ENCODE peak calls at places on chromosome 1, in seven cellular contexts. D is HEK293T, P is H1, I is HepG2, U is K562, M is GM12878, C is WTC11. F is an unnamed sample.
A peak's percentile ranks its signal among the peaks of the same experiment; 100 is the strongest.

GRCh38 chr1:247295274-247295684 is 36.4 kb downstream of the ZNF496 start:
- DNase-seq in M (no peak), C (peak; percentile 44), I (no peak), U (no peak), P (no peak), D (no peak), F (no peak)

GRCh38 chr1:43426221-43426620 is 27.5 kb downstream of the HYI start:
- DNase-seq in P (no peak), C (no peak), M (no peak), U (no peak), I (no peak), D (no peak), F (no peak)

GRCh38 chr1:111204211-111204883 is 3.9 kb upstream of the DENND2D start:
- DNase-seq in M (peak; percentile 77), C (no peak), U (no peak), I (no peak), P (no peak), D (no peak), F (peak; percentile 31)

GRCh38 chr1:150012611-150013010 is 2.1 kb upstream of the OTUD7B start:
- DNase-seq in I (no peak), P (no peak), D (no peak), M (no peak), U (no peak), C (no peak), F (no peak)

GRCh38 chr1:47835409-47835808 is 161.8 kb downstream of the TRABD2B start:
- DNase-seq in D (no peak), C (no peak), P (no peak), M (no peak), I (no peak), U (no peak), F (no peak)

GRCh38 chr1:108082006-108082405 is 117.0 kb upstream of the VAV3 start:
- DNase-seq in D (no peak), P (no peak), C (no peak), I (no peak), M (no peak), U (no peak), F (no peak)

GRCh38 chr1:69836961-69837636 is 269.4 kb downstream of the LRRC7 start:
- DNase-seq in C (no peak), I (no peak), P (no peak), U (no peak), M (no peak), D (no peak), F (no peak)

GRCh38 chr1:240464099-240464498 is 147.9 kb downstream of the GREM2 start:
- DNase-seq in C (no peak), M (no peak), D (no peak), P (no peak), I (no peak), U (no peak), F (no peak)

GRCh38 chr1:106746448-106747085 is 309.9 kb upstream of the PRMT6 start:
- DNase-seq in C (no peak), I (no peak), D (no peak), M (no peak), U (no peak), P (no peak), F (no peak)

GRCh38 chr1:27992271-27992670 is 32.5 kb downstream of the XKR8 start:
- DNase-seq in M (no peak), D (no peak), U (no peak), I (no peak), P (no peak), C (no peak), F (no peak)

GRCh38 chr1:98315309-98315708 is 346.2 kb upstream of the SNX7 start:
- DNase-seq in D (no peak), U (no peak), C (no peak), M (no peak), P (no peak), I (no peak), F (no peak)

GRCh38 chr1:109535971-109536491 is 3.6 kb upstream of the GPR61 start:
- DNase-seq in I (no peak), C (no peak), U (no peak), P (no peak), D (no peak), M (no peak), F (no peak)

GRCh38 chr1:162757476-162757875 is 33.0 kb upstream of the HSD17B7 start:
- DNase-seq in C (no peak), D (no peak), P (no peak), U (no peak), M (no peak), I (no peak), F (no peak)

GRCh38 chr1:29513357-29513756 is 277.0 kb downstream of the PTPRU start:
- DNase-seq in U (peak; percentile 72), M (peak; percentile 9), C (peak; percentile 73), D (peak; percentile 76), I (peak; percentile 35), P (peak; percentile 69), F (peak; percentile 84)

GRCh38 chr1:164702216-164702615 is 143.2 kb downstream of the PBX1 start:
- DNase-seq in C (no peak), M (no peak), D (no peak), I (no peak), P (no peak), U (no peak), F (no peak)

GRCh38 chr1:215669806-215670485 is 102.8 kb downstream of the KCTD3 start:
- DNase-seq in P (no peak), M (no peak), D (no peak), C (no peak), I (no peak), U (no peak), F (no peak)

GRCh38 chr1:9615316-9616063 is 26.8 kb downstream of the TMEM201 start:
- DNase-seq in M (no peak), D (peak; percentile 62), P (peak; percentile 86), I (peak; percentile 35), C (peak; percentile 85), U (peak; percentile 83), F (peak; percentile 18)

GRCh38 chr1:78651247-78651646 is 1.6 kb downstream of the IFI44 start:
- DNase-seq in U (no peak), D (no peak), M (no peak), P (no peak), C (no peak), I (no peak), F (no peak)

GRCh38 chr1:247114351-247115140 is 10.4 kb upstream of the ZNF669 start:
- DNase-seq in C (no peak), I (no peak), M (no peak), P (no peak), U (no peak), D (no peak), F (no peak)

GRCh38 chr1:110070282-110070967 is at the start of gene ALX3:
- DNase-seq in D (no peak), I (no peak), U (no peak), M (no peak), C (peak; percentile 47), P (peak; percentile 71), F (no peak)

GRCh38 chr1:15639262-15639661 is 22.0 kb downstream of the DDI2 start:
- DNase-seq in C (no peak), M (no peak), P (no peak), U (no peak), I (no peak), D (no peak), F (no peak)

GRCh38 chr1:157124855-157125254 is 13.3 kb downstream of the ETV3 start:
- DNase-seq in P (no peak), C (no peak), U (no peak), D (no peak), M (no peak), I (no peak), F (no peak)

GRCh38 chr1:25210728-25211127 is 21.6 kb downstream of the SYF2 start:
- DNase-seq in M (no peak), U (no peak), D (no peak), I (no peak), C (no peak), P (no peak), F (no peak)

GRCh38 chr1:152776361-152776760 is 1.4 kb downstream of the LCE1F start:
- DNase-seq in I (no peak), P (no peak), M (no peak), C (no peak), D (no peak), U (no peak), F (no peak)

GRCh38 chr1:152774875-152775274 is at the start of gene LCE1F:
- DNase-seq in P (no peak), M (no peak), C (no peak), I (peak; percentile 8), D (no peak), U (no peak), F (peak; percentile 15)

GRCh38 chr1:152783095-152783494 is 3.0 kb upstream of the LCE1E start:
- DNase-seq in I (no peak), C (no peak), M (no peak), D (no peak), U (no peak), P (no peak), F (no peak)

DNA sequence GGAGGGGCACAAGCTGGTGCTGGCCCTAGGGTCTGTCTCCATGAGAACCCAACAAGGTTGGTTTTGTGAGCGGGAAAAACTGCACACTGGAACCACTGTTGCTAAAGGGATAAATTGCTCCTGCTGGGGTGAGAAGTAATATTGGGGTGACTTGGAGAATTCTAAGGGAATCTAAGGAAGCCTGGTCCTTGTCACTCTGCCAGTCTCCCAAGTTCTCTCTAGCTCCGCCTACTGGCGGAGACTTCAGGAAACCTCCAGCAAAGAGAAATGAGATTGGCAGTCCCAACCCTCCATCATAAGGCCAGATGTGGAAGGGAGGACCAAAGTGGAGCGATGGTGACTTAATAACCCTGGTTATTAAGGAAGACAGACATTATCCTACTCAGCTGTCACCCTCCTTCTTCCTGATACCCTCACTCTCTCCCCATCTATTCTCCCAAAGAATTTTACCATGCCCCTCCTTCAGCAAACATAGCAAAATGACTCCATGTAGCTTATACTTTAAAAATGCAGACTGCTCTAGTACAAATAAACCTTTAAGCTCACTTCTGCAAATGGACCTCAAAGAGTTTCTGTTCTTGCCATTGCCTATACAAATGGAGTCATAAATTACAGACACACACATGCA is 2.7 kb downstream of the LCE1F start:
- DNase-seq in M (no peak), C (no peak), D (peak; percentile 54), I (peak; percentile 30), U (peak; percentile 65), P (no peak), F (peak; percentile 28)
- TF ChIP-seq SP1 in M (no peak), C (no peak), D (no peak), I (no peak), U (no peak), P (no peak), F (no peak)

DNA sequence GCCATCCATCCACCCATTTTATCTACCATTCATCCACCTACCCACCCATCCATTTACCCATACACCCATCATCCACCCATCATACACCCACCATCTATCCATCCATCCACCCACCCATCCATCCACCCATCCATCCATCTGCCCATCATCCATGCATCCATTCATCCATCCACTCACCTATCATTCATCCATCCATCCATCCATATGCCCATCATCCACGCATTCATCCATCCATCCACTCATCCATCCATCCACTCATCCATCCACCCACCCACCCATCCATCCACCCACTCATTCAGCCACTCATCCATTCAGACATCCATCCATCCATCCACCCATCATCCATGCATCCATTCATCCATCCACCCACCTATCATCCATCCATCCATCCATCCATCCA is 31.9 kb upstream of the UTS2 start:
- DNase-seq in M (no peak), I (no peak), U (no peak), P (no peak), D (no peak), C (no peak), F (no peak)
- TF ChIP-seq SP1 in M (no peak), I (no peak), U (no peak), P (no peak), D (no peak), C (no peak), F (no peak)

GRCh38 chr1:1625824-1626206 is 6.2 kb upstream of the MMP23B start:
- DNase-seq in C (no peak), M (no peak), U (no peak), P (no peak), D (no peak), I (no peak), F (no peak)
- TF ChIP-seq SP1 in C (no peak), M (no peak), U (no peak), P (no peak), D (no peak), I (no peak), F (no peak)

GRCh38 chr1:205670611-205671430 is 9.5 kb downstream of the SLC45A3 start:
- DNase-seq in I (no peak), P (peak; percentile 70), U (no peak), D (no peak), C (no peak), M (no peak), F (no peak)
- TF ChIP-seq SP1 in I (no peak), P (no peak), U (no peak), D (no peak), C (peak; percentile 51), M (no peak), F (no peak)